ENCODE peak calls at places on chromosomes 16 and 17, in four cellular contexts. J is K562; E is CD4-positive, alpha-beta T cell; S is sciatic nerve. V is an unnamed sample.

GRCh38 chr17:50218071-50218759 is 16.8 kb upstream of the COL1A1 start:
- ATAC-seq in S (peak), E (no peak), J (no peak), V (no peak)

GRCh38 chr17:4721203-4722135 is 9.8 kb upstream of the MED11 start:
- ATAC-seq in E (no peak), J (peak), S (peak), V (peak)

GRCh38 chr17:31869031-31869430 is 10.0 kb upstream of the COPRS start:
- ATAC-seq in E (no peak), S (no peak), J (no peak), V (no peak)

GRCh38 chr17:59695943-59696681 is 11.1 kb downstream of the PTRH2 start:
- ATAC-seq in E (no peak), S (no peak), J (peak), V (no peak)

GRCh38 chr16:76866994-76867393 is 324.0 kb upstream of the MON1B start:
- ATAC-seq in S (no peak), J (no peak), E (no peak), V (no peak)

GRCh38 chr17:40496634-40497420 is 4.6 kb downstream of the TNS4 start:
- ATAC-seq in E (no peak), J (no peak), S (no peak), V (no peak)

GRCh38 chr17:81052199-81052997 is 17.4 kb downstream of the BAIAP2 start:
- ATAC-seq in J (no peak), S (no peak), E (no peak), V (no peak)

GRCh38 chr17:80228477-80228876 is 8.2 kb downstream of the SLC26A11 start:
- ATAC-seq in J (no peak), E (no peak), S (no peak), V (no peak)

V was measured in stimulated activated memory B cell treated with anti-CD40 and anti-IgM and Interleukin-4, amounts not matched to agents 10 μg/mL and 1 μg/mL and 100 μg/mL, for 72 hours.